ENCODE peak calls at places on chromosomes 13 and 19, in five cellular contexts. L is NCI-H2081; D is left cardiac atrium; E is fibroblast of lung; F is activated CD8-positive, alpha-beta T cell treated with anti-CD3 and anti-CD28 coated beads for 36 hours. H is an unnamed sample.

GRCh38 chr13:46077260-46077659 is 24.7 kb upstream of the ZC3H13 start:
- DNase-seq in L (no peak), D (no peak), E (no peak), F (no peak), H (no peak)

GRCh38 chr19:19214892-19215291 is 3.1 kb downstream of the NCAN start:
- DNase-seq in L (no peak), D (peak), E (peak), F (peak), H (peak)

GRCh38 chr19:18726417-18726767 is 42.9 kb downstream of the CRTC1 start:
- DNase-seq in L (no peak), D (no peak), E (no peak), F (no peak), H (no peak)

GRCh38 chr13:31213681-31214289 is 14.0 kb downstream of the B3GLCT start:
- DNase-seq in L (no peak), D (no peak), E (no peak), F (no peak), H (no peak)

GRCh38 chr13:112859817-112860190 is 109.2 kb upstream of the MCF2L start:
- DNase-seq in L (no peak), D (no peak), E (peak), F (no peak), H (no peak)

GRCh38 chr19:11261902-11262839 is at the start of gene DOCK6:
- DNase-seq in L (no peak), D (peak), E (no peak), F (peak), H (no peak)

GRCh38 chr19:45152504-45153338 is 8.1 kb downstream of the NKPD1 start:
- DNase-seq in L (no peak), D (peak), E (peak), F (peak), H (no peak)

GRCh38 chr13:111947026-111947810 is 119.7 kb upstream of the SOX1 start:
- DNase-seq in L (no peak), D (no peak), E (no peak), F (no peak), H (no peak)

GRCh38 chr19:30263719-30264440 is 108.3 kb upstream of the ZNF536 start:
- DNase-seq in L (no peak), D (no peak), E (no peak), F (no peak), H (no peak)

GRCh38 chr13:100100115-100100879 is 11.4 kb downstream of the PCCA start:
- DNase-seq in L (no peak), D (no peak), E (peak), F (no peak), H (peak)

GRCh38 chr19:12937243-12938053 is 961 bp upstream of the CALR start:
- DNase-seq in L (no peak), D (no peak), E (no peak), F (peak), H (peak)

GRCh38 chr13:99383511-99383921 is 76.3 kb upstream of the GPR183 start:
- DNase-seq in L (no peak), D (no peak), E (no peak), F (peak), H (no peak)

GRCh38 chr19:589693-590395 is at the start of gene HCN2:
- DNase-seq in L (no peak), D (no peak), E (no peak), F (no peak), H (no peak)

GRCh38 chr19:4624733-4625362 is 14.5 kb upstream of the TNFAIP8L1 start:
- DNase-seq in L (no peak), D (peak), E (peak), F (no peak), H (no peak)

H was measured in HT-29.